ENCODE peak calls at places on chromosomes 5 and 9, in five cellular contexts. One of them, this sample, is unnamed.

GRCh38 chr9:109320338-109320733 is 523 bp downstream of the EPB41L4B start:
- DNase-seq in naive thymus-derived CD4-positive, alpha-beta T cell: no peak
- DNase-seq in H9: no peak
- DNase-seq in thyroid gland: peak
- DNase-seq in heart left ventricle: no peak
- DNase-seq in this sample: no peak

GRCh38 chr5:164573397-164573796 is 1068.0 kb downstream of the MAT2B start:
- DNase-seq in naive thymus-derived CD4-positive, alpha-beta T cell: no peak
- DNase-seq in heart left ventricle: no peak
- DNase-seq in H9: no peak
- DNase-seq in thyroid gland: no peak
- DNase-seq in this sample: no peak

GRCh38 chr5:138632900-138633489 is 57.8 kb upstream of the HSPA9 start:
- DNase-seq in heart left ventricle: peak
- DNase-seq in naive thymus-derived CD4-positive, alpha-beta T cell: no peak
- DNase-seq in H9: peak
- DNase-seq in thyroid gland: peak
- DNase-seq in this sample: no peak

GRCh38 chr5:177317959-177318377 is 6.3 kb upstream of the MXD3 start:
- DNase-seq in thyroid gland: peak
- DNase-seq in H9: peak
- DNase-seq in naive thymus-derived CD4-positive, alpha-beta T cell: peak
- DNase-seq in heart left ventricle: peak
- DNase-seq in this sample: no peak

GRCh38 chr5:33769968-33770367 is 121.8 kb downstream of the ADAMTS12 start:
- DNase-seq in H9: no peak
- DNase-seq in naive thymus-derived CD4-positive, alpha-beta T cell: no peak
- DNase-seq in thyroid gland: no peak
- DNase-seq in heart left ventricle: no peak
- DNase-seq in this sample: no peak

GRCh38 chr9:91884153-91884552 is 65.9 kb downstream of the ROR2 start:
- DNase-seq in thyroid gland: no peak
- DNase-seq in naive thymus-derived CD4-positive, alpha-beta T cell: no peak
- DNase-seq in H9: no peak
- DNase-seq in heart left ventricle: no peak
- DNase-seq in this sample: no peak

GRCh38 chr5:126403871-126404270 is 19.3 kb upstream of the GRAMD2B start:
- DNase-seq in H9: no peak
- DNase-seq in thyroid gland: no peak
- DNase-seq in heart left ventricle: no peak
- DNase-seq in naive thymus-derived CD4-positive, alpha-beta T cell: no peak
- DNase-seq in this sample: no peak

GRCh38 chr9:16352791-16353401 is 517.6 kb downstream of the BNC2 start:
- DNase-seq in heart left ventricle: no peak
- DNase-seq in H9: no peak
- DNase-seq in naive thymus-derived CD4-positive, alpha-beta T cell: no peak
- DNase-seq in thyroid gland: no peak
- DNase-seq in this sample: no peak

GRCh38 chr9:115444941-115445340 is 327.0 kb upstream of the TNC start:
- DNase-seq in thyroid gland: no peak
- DNase-seq in H9: no peak
- DNase-seq in heart left ventricle: no peak
- DNase-seq in naive thymus-derived CD4-positive, alpha-beta T cell: no peak
- DNase-seq in this sample: no peak

GRCh38 chr9:131500939-131501541 is 1.7 kb upstream of the POMT1 start:
- DNase-seq in naive thymus-derived CD4-positive, alpha-beta T cell: peak
- DNase-seq in heart left ventricle: no peak
- DNase-seq in thyroid gland: no peak
- DNase-seq in H9: no peak
- DNase-seq in this sample: peak

GRCh38 chr5:999724-1000123 is 8.9 kb upstream of the NKD2 start:
- DNase-seq in thyroid gland: no peak
- DNase-seq in heart left ventricle: no peak
- DNase-seq in naive thymus-derived CD4-positive, alpha-beta T cell: no peak
- DNase-seq in H9: no peak
- DNase-seq in this sample: no peak

GRCh38 chr5:115246361-115246991 is 16.2 kb downstream of the PGGT1B start:
- DNase-seq in thyroid gland: no peak
- DNase-seq in heart left ventricle: no peak
- DNase-seq in naive thymus-derived CD4-positive, alpha-beta T cell: peak
- DNase-seq in H9: no peak
- DNase-seq in this sample: no peak

GRCh38 chr5:61732796-61733195 is 400.7 kb downstream of the ZSWIM6 start:
- DNase-seq in thyroid gland: no peak
- DNase-seq in H9: no peak
- DNase-seq in naive thymus-derived CD4-positive, alpha-beta T cell: no peak
- DNase-seq in heart left ventricle: no peak
- DNase-seq in this sample: no peak

GRCh38 chr5:24635217-24635616 is 9.6 kb downstream of the CDH10 start:
- DNase-seq in naive thymus-derived CD4-positive, alpha-beta T cell: no peak
- DNase-seq in thyroid gland: no peak
- DNase-seq in heart left ventricle: no peak
- DNase-seq in H9: no peak
- DNase-seq in this sample: no peak

GRCh38 chr9:90331826-90332575 is 310.6 kb downstream of the DIRAS2 start:
- DNase-seq in naive thymus-derived CD4-positive, alpha-beta T cell: no peak
- DNase-seq in H9: no peak
- DNase-seq in thyroid gland: peak
- DNase-seq in heart left ventricle: no peak
- DNase-seq in this sample: peak

GRCh38 chr5:89929834-89930233 is 479.7 kb downstream of the CETN3 start:
- DNase-seq in naive thymus-derived CD4-positive, alpha-beta T cell: no peak
- DNase-seq in heart left ventricle: no peak
- DNase-seq in H9: no peak
- DNase-seq in thyroid gland: no peak
- DNase-seq in this sample: no peak
- H3K27ac ChIP-seq in naive thymus-derived CD4-positive, alpha-beta T cell: no peak
- H3K27ac ChIP-seq in heart left ventricle: no peak
- H3K27ac ChIP-seq in H9: no peak
- H3K27ac ChIP-seq in thyroid gland: no peak
- H3K27ac ChIP-seq in this sample: no peak

GRCh38 chr9:19471737-19472648 is 63.2 kb downstream of the ACER2 start:
- DNase-seq in heart left ventricle: peak
- DNase-seq in thyroid gland: peak
- DNase-seq in H9: peak
- DNase-seq in naive thymus-derived CD4-positive, alpha-beta T cell: peak
- DNase-seq in this sample: no peak
- H3K27ac ChIP-seq in heart left ventricle: no peak
- H3K27ac ChIP-seq in thyroid gland: no peak
- H3K27ac ChIP-seq in H9: no peak
- H3K27ac ChIP-seq in naive thymus-derived CD4-positive, alpha-beta T cell: no peak
- H3K27ac ChIP-seq in this sample: no peak

GRCh38 chr5:73825219-73825618 is 199.2 kb downstream of the ARHGEF28 start:
- DNase-seq in heart left ventricle: no peak
- DNase-seq in H9: peak
- DNase-seq in naive thymus-derived CD4-positive, alpha-beta T cell: no peak
- DNase-seq in thyroid gland: no peak
- DNase-seq in this sample: no peak

GRCh38 chr5:73828465-73828864 is 202.5 kb downstream of the ARHGEF28 start:
- DNase-seq in naive thymus-derived CD4-positive, alpha-beta T cell: no peak
- DNase-seq in H9: no peak
- DNase-seq in heart left ventricle: no peak
- DNase-seq in thyroid gland: no peak
- DNase-seq in this sample: no peak

GRCh38 chr5:73826301-73826700 is 200.3 kb downstream of the ARHGEF28 start:
- DNase-seq in thyroid gland: peak
- DNase-seq in heart left ventricle: no peak
- DNase-seq in naive thymus-derived CD4-positive, alpha-beta T cell: no peak
- DNase-seq in H9: no peak
- DNase-seq in this sample: no peak

GRCh38 chr5:73825736-73826135 is 199.7 kb downstream of the ARHGEF28 start:
- DNase-seq in thyroid gland: no peak
- DNase-seq in naive thymus-derived CD4-positive, alpha-beta T cell: no peak
- DNase-seq in heart left ventricle: no peak
- DNase-seq in H9: no peak
- DNase-seq in this sample: no peak

DNA sequence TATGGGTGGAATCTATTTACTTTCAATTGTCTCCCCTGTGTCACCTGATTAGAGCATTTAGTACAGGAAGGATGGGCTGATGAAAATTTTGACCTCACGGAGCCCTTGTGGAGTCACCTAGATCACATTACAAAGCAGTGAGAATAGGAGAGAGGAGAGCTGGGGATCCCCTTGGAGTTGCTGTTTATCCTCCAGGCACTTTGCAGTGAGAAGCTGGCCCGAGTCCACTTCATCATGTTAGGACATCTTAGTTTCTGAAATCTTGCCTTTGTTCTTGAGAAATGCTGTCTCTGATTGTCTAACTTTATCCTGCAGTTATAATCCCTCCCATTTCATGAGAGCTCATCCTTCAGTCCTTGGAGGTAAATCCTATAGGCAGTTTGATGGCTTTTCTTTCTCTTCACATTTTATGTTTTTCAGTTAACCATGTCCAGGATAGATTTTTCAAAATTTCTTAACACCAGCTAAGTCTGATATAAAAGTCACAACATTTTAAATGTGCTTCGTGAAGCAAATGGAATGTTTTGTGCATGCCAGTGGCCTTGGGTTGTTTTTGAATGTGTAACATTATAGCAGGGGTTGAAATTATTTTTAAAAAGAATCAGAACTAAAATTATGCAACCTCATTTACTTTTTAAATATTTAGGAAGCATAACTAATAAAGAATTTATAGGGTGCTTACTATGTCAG is 200.9 kb downstream of the ARHGEF28 start:
- DNase-seq in heart left ventricle: no peak
- DNase-seq in H9: no peak
- DNase-seq in thyroid gland: peak
- DNase-seq in naive thymus-derived CD4-positive, alpha-beta T cell: no peak
- DNase-seq in this sample: peak
- H3K27ac ChIP-seq in heart left ventricle: no peak
- H3K27ac ChIP-seq in H9: no peak
- H3K27ac ChIP-seq in thyroid gland: peak
- H3K27ac ChIP-seq in naive thymus-derived CD4-positive, alpha-beta T cell: no peak
- H3K27ac ChIP-seq in this sample: peak

DNA sequence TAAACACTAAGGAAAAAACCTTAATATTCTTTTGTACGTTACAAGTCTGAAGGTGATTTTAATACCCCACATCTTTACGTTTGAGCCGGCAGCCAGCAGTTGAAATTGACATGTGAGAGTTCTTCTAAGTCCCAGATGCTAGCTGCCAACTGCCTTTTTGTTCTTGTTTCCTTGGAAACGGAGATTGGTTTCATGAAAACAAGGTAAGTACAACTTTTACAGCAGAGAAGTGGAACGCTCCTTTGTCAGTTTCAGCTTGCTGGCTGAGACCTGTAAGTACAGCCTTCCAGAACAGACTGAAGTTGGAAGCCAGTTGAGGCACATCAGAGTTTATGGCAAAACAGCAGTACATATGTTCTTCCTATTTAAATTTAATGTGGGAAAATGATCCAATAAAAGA is 1018.4 kb upstream of the ARRDC3 start:
- DNase-seq in thyroid gland: peak
- DNase-seq in naive thymus-derived CD4-positive, alpha-beta T cell: no peak
- DNase-seq in heart left ventricle: no peak
- DNase-seq in H9: peak
- DNase-seq in this sample: no peak
- H3K27ac ChIP-seq in thyroid gland: no peak
- H3K27ac ChIP-seq in naive thymus-derived CD4-positive, alpha-beta T cell: no peak
- H3K27ac ChIP-seq in heart left ventricle: no peak
- H3K27ac ChIP-seq in H9: no peak
- H3K27ac ChIP-seq in this sample: no peak

GRCh38 chr9:127786773-127787123 is 914 bp downstream of the CDK9 start:
- DNase-seq in naive thymus-derived CD4-positive, alpha-beta T cell: no peak
- DNase-seq in heart left ventricle: no peak
- DNase-seq in H9: no peak
- DNase-seq in thyroid gland: no peak
- DNase-seq in this sample: no peak

GRCh38 chr9:127788337-127789011 is 2.6 kb downstream of the CDK9 start:
- DNase-seq in H9: no peak
- DNase-seq in heart left ventricle: no peak
- DNase-seq in naive thymus-derived CD4-positive, alpha-beta T cell: no peak
- DNase-seq in thyroid gland: no peak
- DNase-seq in this sample: no peak

GRCh38 chr9:127790094-127790855 is 4.4 kb downstream of the CDK9 start:
- DNase-seq in H9: no peak
- DNase-seq in naive thymus-derived CD4-positive, alpha-beta T cell: no peak
- DNase-seq in thyroid gland: no peak
- DNase-seq in heart left ventricle: no peak
- DNase-seq in this sample: no peak

GRCh38 chr9:127791085-127791484 is 5.3 kb downstream of the CDK9 start:
- DNase-seq in naive thymus-derived CD4-positive, alpha-beta T cell: no peak
- DNase-seq in heart left ventricle: no peak
- DNase-seq in H9: no peak
- DNase-seq in thyroid gland: no peak
- DNase-seq in this sample: no peak

GRCh38 chr9:127789179-127789578 is 3.3 kb downstream of the CDK9 start:
- DNase-seq in heart left ventricle: no peak
- DNase-seq in naive thymus-derived CD4-positive, alpha-beta T cell: no peak
- DNase-seq in thyroid gland: no peak
- DNase-seq in H9: no peak
- DNase-seq in this sample: no peak
- H3K27ac ChIP-seq in heart left ventricle: no peak
- H3K27ac ChIP-seq in naive thymus-derived CD4-positive, alpha-beta T cell: no peak
- H3K27ac ChIP-seq in thyroid gland: no peak
- H3K27ac ChIP-seq in H9: no peak
- H3K27ac ChIP-seq in this sample: no peak

This sample was measured in epithelial cell of prostate.